ENCODE peak calls at places on chromosomes 11 and 22, in ten cellular contexts. E, Z, R, M, X, J, N, T, P and O are unnamed samples.

GRCh38 chr22:17891427-17892167 is 117.3 kb upstream of the BID start:
- DNase-seq in P (peak), N (no peak), J (no peak), Z (no peak), X (no peak), T (no peak), R (no peak), M (no peak), E (no peak), O (peak)

GRCh38 chr11:113147249-113147648 is 167.1 kb upstream of the TTC12 start:
- DNase-seq in J (no peak), X (no peak), R (no peak), Z (no peak), N (no peak), P (no peak), E (no peak), T (no peak), M (no peak), O (peak)

GRCh38 chr22:49999063-49999900 is 13.3 kb downstream of the IL17REL start:
- DNase-seq in T (no peak), N (no peak), R (no peak), P (no peak), Z (no peak), M (no peak), X (no peak), J (no peak), E (no peak), O (no peak)

GRCh38 chr11:106917973-106918372 is 100.3 kb downstream of the GUCY1A2 start:
- DNase-seq in E (no peak), P (no peak), T (no peak), Z (no peak), N (no peak), X (peak), J (no peak), M (no peak), R (peak), O (no peak)

GRCh38 chr22:36873614-36874308 is 13.0 kb downstream of the NCF4 start:
- DNase-seq in Z (peak), E (no peak), N (peak), J (no peak), M (no peak), X (peak), T (no peak), R (peak), P (no peak), O (peak)

GRCh38 chr11:73095613-73096012 is 46.5 kb downstream of the FCHSD2 start:
- DNase-seq in M (no peak), T (no peak), X (peak), J (no peak), E (no peak), Z (no peak), R (no peak), P (no peak), N (no peak), O (no peak)

GRCh38 chr11:36791957-36792356 is 193.9 kb upstream of the RAG2 start:
- DNase-seq in E (no peak), X (no peak), R (no peak), N (no peak), Z (no peak), J (no peak), M (no peak), P (no peak), T (no peak), O (no peak)

GRCh38 chr22:36386351-36386899 is 1.3 kb downstream of the MYH9 start:
- DNase-seq in X (peak), T (no peak), M (no peak), J (no peak), P (peak), N (peak), R (peak), Z (no peak), E (no peak), O (peak)

GRCh38 chr11:48034926-48035876 is 54.8 kb downstream of the PTPRJ start:
- DNase-seq in T (no peak), N (no peak), R (no peak), M (no peak), E (no peak), Z (no peak), X (peak), P (no peak), J (peak), O (no peak)

GRCh38 chr11:125079878-125080530 is 16.9 kb downstream of the SLC37A2 start:
- DNase-seq in M (no peak), R (no peak), Z (no peak), P (no peak), J (no peak), N (no peak), X (no peak), T (no peak), E (no peak), O (no peak)

GRCh38 chr11:21814169-21814568 is 378.7 kb upstream of the ANO5 start:
- DNase-seq in N (no peak), E (no peak), J (no peak), P (no peak), R (no peak), T (no peak), M (no peak), Z (peak), X (peak), O (peak)

GRCh38 chr22:43521716-43522115 is 109.9 kb downstream of the MPPED1 start:
- DNase-seq in J (no peak), M (no peak), Z (no peak), X (no peak), P (no peak), T (no peak), R (no peak), E (no peak), N (no peak), O (no peak)

GRCh38 chr11:34490304-34490703 is 23.3 kb downstream of the ELF5 start:
- DNase-seq in T (no peak), X (no peak), M (no peak), Z (no peak), N (no peak), J (no peak), P (no peak), E (no peak), R (no peak), O (no peak)

GRCh38 chr11:122917311-122917710 is 34.8 kb downstream of the JHY start:
- DNase-seq in N (no peak), J (peak), X (peak), P (no peak), T (no peak), Z (peak), E (no peak), M (no peak), R (no peak), O (peak)

GRCh38 chr11:64226507-64227051 is 505 bp downstream of the NUDT22 start:
- DNase-seq in Z (peak), M (peak), N (no peak), E (no peak), P (peak), R (peak), J (peak), X (no peak), T (no peak), O (no peak)

GRCh38 chr22:23522642-23523251 is 57.3 kb downstream of the IGLL1 start:
- DNase-seq in E (no peak), J (no peak), T (no peak), M (no peak), R (no peak), N (peak), Z (no peak), P (no peak), X (peak), O (peak)

GRCh38 chr11:45414082-45414481 is 127.9 kb upstream of the SYT13 start:
- DNase-seq in Z (no peak), P (no peak), M (no peak), X (no peak), N (no peak), J (no peak), E (no peak), R (no peak), T (no peak), O (no peak)

GRCh38 chr11:131063638-131064037 is 147.4 kb upstream of the SNX19 start:
- DNase-seq in T (no peak), E (no peak), J (no peak), M (no peak), R (no peak), Z (no peak), P (no peak), N (no peak), X (no peak), O (no peak)

GRCh38 chr11:35619754-35620640 is 1.7 kb downstream of the FJX1 start:
- DNase-seq in P (no peak), E (no peak), Z (no peak), N (no peak), T (no peak), J (peak), R (no peak), M (no peak), X (peak), O (peak)

GRCh38 chr11:28621648-28622215 is 513.5 kb downstream of the METTL15 start:
- DNase-seq in P (peak), T (no peak), M (no peak), E (no peak), R (no peak), N (no peak), J (no peak), X (peak), Z (no peak), O (peak)

GRCh38 chr11:1881442-1882264 is 10.0 kb downstream of the PRR33 start:
- DNase-seq in M (no peak), X (no peak), N (no peak), R (no peak), E (no peak), T (no peak), J (peak), P (no peak), Z (no peak), O (no peak)

GRCh38 chr22:29043906-29044575 is 17.6 kb downstream of the C22orf31 start:
- DNase-seq in T (no peak), J (no peak), P (no peak), R (no peak), N (peak), X (peak), E (no peak), M (no peak), Z (no peak), O (peak)

GRCh38 chr11:121318848-121319834 is 26.6 kb downstream of the SC5D start:
- DNase-seq in J (no peak), X (peak), Z (peak), M (peak), P (peak), N (peak), R (peak), T (no peak), E (no peak), O (peak)

GRCh38 chr11:108906826-108907225 is 242.0 kb downstream of the DDX10 start:
- DNase-seq in N (no peak), M (no peak), T (no peak), E (no peak), P (no peak), R (no peak), Z (no peak), X (peak), J (no peak), O (no peak)

GRCh38 chr11:134466035-134466908 is 54.2 kb upstream of the B3GAT1 start:
- DNase-seq in J (peak), P (no peak), R (no peak), M (no peak), N (no peak), E (no peak), X (no peak), T (no peak), Z (no peak), O (no peak)

GRCh38 chr11:84157639-84158038 is 871.5 kb upstream of the CCDC90B start:
- DNase-seq in E (no peak), M (no peak), X (no peak), R (no peak), T (no peak), Z (no peak), J (no peak), P (no peak), N (no peak), O (no peak)

GRCh38 chr22:45376009-45376408 is 37.4 kb downstream of the SMC1B start:
- DNase-seq in P (no peak), M (no peak), T (no peak), R (peak), E (no peak), Z (no peak), J (no peak), N (no peak), X (no peak), O (no peak)

GRCh38 chr22:47080100-47080499 is 317.6 kb downstream of the TBC1D22A start:
- DNase-seq in R (no peak), P (no peak), N (no peak), E (no peak), M (no peak), X (no peak), Z (no peak), J (no peak), T (no peak), O (no peak)

GRCh38 chr11:72430743-72431570 is 3.4 kb downstream of the CLPB start:
- DNase-seq in X (peak), R (peak), T (no peak), P (no peak), E (no peak), J (no peak), M (peak), N (peak), Z (peak), O (peak)

GRCh38 chr11:85685131-85685819 is 720 bp downstream of the CCDC89 start:
- DNase-seq in R (no peak), N (peak), J (peak), E (no peak), M (no peak), Z (no peak), P (no peak), T (no peak), X (peak), O (no peak)

GRCh38 chr11:97502201-97502600 is 1112.4 kb downstream of the JRKL start:
- DNase-seq in P (no peak), J (no peak), X (peak), E (no peak), Z (no peak), M (no peak), T (no peak), R (no peak), N (no peak), O (peak)

GRCh38 chr22:45895436-45896152 is 81.4 kb downstream of the WNT7B start:
- DNase-seq in J (no peak), P (no peak), N (no peak), M (no peak), Z (no peak), E (no peak), R (no peak), X (no peak), T (no peak), O (no peak)

GRCh38 chr11:97912629-97913028 is 1108.1 kb upstream of the CNTN5 start:
- DNase-seq in N (no peak), Z (no peak), J (no peak), E (no peak), P (no peak), M (no peak), T (no peak), X (no peak), R (no peak), O (no peak)

GRCh38 chr11:73252577-73253191 is 19.5 kb upstream of the P2RY6 start:
- DNase-seq in T (no peak), P (peak), Z (no peak), J (peak), N (no peak), M (no peak), R (peak), X (no peak), E (no peak), O (no peak)

GRCh38 chr22:17154971-17155370 is 4.1 kb downstream of the HDHD5 start:
- DNase-seq in R (no peak), M (no peak), X (peak), P (no peak), Z (no peak), J (no peak), E (no peak), T (no peak), N (no peak), O (no peak)

GRCh38 chr11:116948375-116948774 is 111.0 kb upstream of the APOA1 start:
- DNase-seq in E (no peak), T (no peak), M (no peak), J (no peak), N (no peak), P (no peak), R (no peak), Z (peak), X (peak), O (no peak)